ENCODE peak calls at places on chromosomes 16 and 17, in four cellular contexts. K, T, U and J are unnamed samples.

GRCh38 chr17:65055708-65056638 is 567 bp downstream of the GNA13 start:
- DNase-seq in K (peak; percentile 68), T (peak; percentile 22), U (peak; percentile 52), J (no peak)

GRCh38 chr17:19540706-19541370 is 7.2 kb downstream of the SLC47A1 start:
- DNase-seq in K (no peak), T (no peak), U (no peak), J (no peak)

GRCh38 chr17:49753959-49754391 is 10.0 kb downstream of the FAM117A start:
- DNase-seq in K (no peak), T (no peak), U (no peak), J (no peak)

GRCh38 chr17:72187544-72187943 is 66.7 kb downstream of the SOX9 start:
- DNase-seq in K (peak; percentile 60), T (peak; percentile 9), U (no peak), J (no peak)

GRCh38 chr16:1678500-1679098 is 520 bp downstream of the JPT2 start:
- DNase-seq in K (peak; percentile 50), T (peak; percentile 24), U (peak; percentile 37), J (no peak)

GRCh38 chr17:59423137-59423703 is 91.8 kb downstream of the YPEL2 start:
- DNase-seq in K (no peak), T (peak; percentile 24), U (no peak), J (no peak)

GRCh38 chr17:74446551-74447500 is 14.9 kb downstream of the GPRC5C start:
- DNase-seq in K (no peak), T (no peak), U (no peak), J (no peak)

GRCh38 chr16:25905810-25906209 is 214.1 kb downstream of the HS3ST4 start:
- DNase-seq in K (no peak), T (no peak), U (no peak), J (no peak)

GRCh38 chr17:78338860-78339259 is 21.0 kb downstream of the SOCS3 start:
- DNase-seq in K (peak; percentile 76), T (no peak), U (no peak), J (no peak)

GRCh38 chr17:43917348-43918025 is 10.2 kb upstream of the MPP2 start:
- DNase-seq in K (peak; percentile 56), T (peak; percentile 10), U (peak; percentile 76), J (no peak)

GRCh38 chr16:69917311-69917710 is 33.8 kb upstream of the CLEC18A start:
- DNase-seq in K (no peak), T (no peak), U (no peak), J (no peak)
- H3K27ac ChIP-seq in K (no peak overlapping the region), T (peak overlapping the region; percentile 60), U (no peak overlapping the region), J (peak overlapping the region; percentile 39)

DNA sequence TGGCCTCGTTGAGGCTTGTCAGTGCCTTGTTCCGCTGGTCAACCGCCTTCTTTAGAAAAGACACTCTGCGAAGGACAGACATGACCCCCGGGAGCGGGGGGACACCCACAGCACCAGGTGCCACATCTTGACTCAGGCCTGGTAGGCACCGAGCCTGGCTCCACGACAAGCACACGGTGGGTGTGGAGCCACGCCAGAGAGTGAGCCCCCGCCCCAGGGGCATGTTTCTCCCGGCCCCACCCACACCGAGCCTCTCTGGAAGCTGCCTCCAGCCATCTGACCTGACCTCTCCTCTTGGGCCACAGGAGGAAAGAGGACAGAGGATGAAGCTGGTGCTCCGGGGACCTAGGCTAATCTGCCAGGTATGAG is 4.6 kb downstream of the FAAP100 start:
- DNase-seq in K (no peak), T (no peak), U (no peak), J (no peak)
- H3K36me3 ChIP-seq in K (peaks cover 8% of the 10 kb centered on the region), T (peaks cover 57% of the 10 kb centered on the region), U (peaks cover 85% of the 10 kb centered on the region), J (peaks cover 46% of the 10 kb centered on the region)

GRCh38 chr16:85334718-85335583 is 222.7 kb upstream of the CIBAR2 start:
- DNase-seq in K (peak; percentile 92), T (no peak), U (no peak), J (no peak)
- TF ChIP-seq CTCF in K (no peak), T (no peak), U (no peak), J (no peak)

DNA sequence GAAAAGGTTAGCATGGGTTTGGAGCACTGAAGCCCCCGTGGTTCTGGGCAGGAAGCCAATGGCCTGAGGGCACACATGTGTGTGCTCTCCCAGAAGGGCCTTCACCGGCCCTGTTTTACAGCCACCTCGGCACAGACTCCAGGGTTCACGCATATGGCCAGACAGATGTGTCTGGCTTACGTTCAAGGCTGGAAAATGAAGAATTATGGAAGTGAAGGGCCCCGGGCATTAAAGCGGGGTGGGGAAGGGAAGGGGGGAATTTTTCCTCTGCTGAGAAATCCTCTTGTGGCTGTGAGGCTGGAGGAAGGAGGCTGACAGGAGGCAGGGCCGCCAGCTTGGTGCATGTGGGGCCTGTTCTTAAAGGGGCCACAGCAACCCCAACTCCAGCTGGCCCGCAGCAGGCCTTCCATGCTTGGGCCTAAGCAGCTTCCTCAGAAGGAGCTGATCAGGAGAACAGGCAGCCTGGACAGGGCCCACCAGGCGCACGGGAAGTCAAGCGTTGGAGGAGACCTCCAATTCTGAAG is 21.6 kb downstream of the HIC1 start:
- DNase-seq in K (no peak), T (peak; percentile 45), U (no peak), J (peak; percentile 91)
- H3K27ac ChIP-seq in K (peak overlapping the region; percentile 65), T (peak overlapping the region; percentile 56), U (peak overlapping the region; percentile 65), J (peak overlapping the region; percentile 67)

GRCh38 chr16:71851726-71852125 is 6.0 kb downstream of the ATXN1L start:
- DNase-seq in K (no peak), T (no peak), U (no peak), J (no peak)
- H3K36me3 ChIP-seq in K (no peaks in the 10 kb centered on the region), T (peaks cover 54% of the 10 kb centered on the region), U (peaks cover 44% of the 10 kb centered on the region), J (peaks cover 54% of the 10 kb centered on the region)

GRCh38 chr16:79386299-79386698 is 214.2 kb downstream of the MAF start:
- DNase-seq in K (no peak), T (no peak), U (no peak), J (no peak)
- TF ChIP-seq CTCF in K (no peak), T (no peak), U (no peak), J (no peak)

GRCh38 chr16:77231047-77231446 is 31.8 kb downstream of the SYCE1L start:
- DNase-seq in K (no peak), T (no peak), U (no peak), J (no peak)
- H3K27ac ChIP-seq in K (no peak overlapping the region), T (no peak overlapping the region), U (no peak overlapping the region), J (no peak overlapping the region)

GRCh38 chr16:53282975-53283946 is 151.0 kb upstream of the RBL2 start:
- DNase-seq in K (no peak), T (peak; percentile 49), U (no peak), J (no peak)

GRCh38 chr16:53282328-53282727 is 151.9 kb upstream of the RBL2 start:
- DNase-seq in K (no peak), T (no peak), U (no peak), J (no peak)

GRCh38 chr16:53285236-53285635 is 149.0 kb upstream of the RBL2 start:
- DNase-seq in K (no peak), T (no peak), U (no peak), J (no peak)

GRCh38 chr16:53281280-53281679 is 153.0 kb upstream of the RBL2 start:
- DNase-seq in K (no peak), T (no peak), U (no peak), J (no peak)

DNA sequence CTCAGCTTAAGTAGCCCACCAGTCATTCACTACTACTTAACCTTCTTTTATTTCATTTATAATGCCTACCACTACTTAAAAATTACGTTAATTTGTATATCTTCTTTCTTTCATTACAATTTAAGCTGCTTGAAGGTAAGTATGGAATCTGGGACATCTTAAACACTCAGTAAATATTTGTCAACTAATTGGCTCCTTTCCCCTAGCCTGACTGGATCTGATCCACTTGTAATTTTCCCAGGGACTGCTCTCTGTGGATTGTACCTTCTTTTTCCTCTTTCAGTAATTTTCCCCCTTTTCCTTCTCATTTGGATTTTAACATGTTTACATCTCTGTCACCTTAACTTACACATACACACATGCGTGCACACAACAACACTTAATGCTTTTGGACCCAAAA is 152.4 kb upstream of the RBL2 start:
- DNase-seq in K (no peak), T (no peak), U (no peak), J (no peak)
- H3K36me3 ChIP-seq in K (peaks cover 5% of the 10 kb centered on the region), T (peaks cover 20% of the 10 kb centered on the region), U (peaks cover 41% of the 10 kb centered on the region), J (peaks cover 28% of the 10 kb centered on the region)